ENCODE peak calls at places on chromosome 18, in five cellular contexts. U is CD8-positive, alpha-beta memory T cell; W is CD4-positive, alpha-beta T cell; B is GM23248; N is GM12878. K is an unnamed sample.
A peak's percentile ranks its signal among the peaks of the same experiment; 100 is the strongest.

GRCh38 chr18:10381951-10382350 is 72.5 kb upstream of the APCDD1 start:
- DNase-seq in U (no peak), W (no peak), B (peak; percentile 62), N (no peak), K (no peak)

GRCh38 chr18:59056706-59057492 is 82.8 kb upstream of the SEC11C start:
- DNase-seq in U (peak; percentile 7), W (peak; percentile 36), B (peak; percentile 77), N (no peak), K (peak; percentile 37)

GRCh38 chr18:22286576-22286975 is 117.2 kb downstream of the GATA6 start:
- DNase-seq in U (no peak), W (no peak), B (peak; percentile 60), N (no peak), K (peak; percentile 62)

GRCh38 chr18:80178935-80179818 is 68.1 kb downstream of the PARD6G start:
- DNase-seq in U (no peak), W (no peak), B (no peak), N (no peak), K (no peak)

GRCh38 chr18:48847807-48848486 is 102.8 kb downstream of the SMAD7 start:
- DNase-seq in U (no peak), W (no peak), B (no peak), N (no peak), K (no peak)

GRCh38 chr18:12409466-12409865 is 1.7 kb downstream of the PRELID3A start:
- DNase-seq in U (no peak), W (no peak), B (peak; percentile 15), N (no peak), K (no peak)

GRCh38 chr18:78406743-78407455 is 572.7 kb upstream of the SALL3 start:
- DNase-seq in U (no peak), W (no peak), B (no peak), N (no peak), K (no peak)

GRCh38 chr18:13364721-13365205 is 146.2 kb downstream of the LDLRAD4 start:
- DNase-seq in U (no peak), W (no peak), B (no peak), N (no peak), K (no peak)

GRCh38 chr18:61336766-61337165 is 3.5 kb downstream of the CDH20 start:
- DNase-seq in U (no peak), W (no peak), B (no peak), N (no peak), K (no peak)

DNA sequence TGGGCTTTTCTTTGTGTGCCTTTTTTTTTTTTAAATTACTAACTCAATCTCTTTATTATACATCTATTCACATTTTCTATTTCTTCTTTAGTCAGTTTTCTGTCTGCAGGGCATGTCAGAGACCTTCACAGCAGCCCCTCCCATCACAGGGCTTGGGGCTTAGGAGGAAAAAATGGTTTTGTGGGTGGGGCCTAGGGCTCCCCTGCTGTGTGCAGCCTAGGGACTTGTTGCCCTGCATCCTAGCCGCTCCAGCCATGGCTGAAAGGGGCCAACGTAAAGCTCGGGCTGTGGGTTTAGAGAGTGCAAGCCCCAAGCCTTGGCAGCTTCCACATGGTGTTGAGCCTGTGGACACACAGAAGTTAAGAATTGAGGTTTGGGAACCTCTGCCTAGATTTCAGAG is 13.8 kb downstream of the ZSCAN30 start:
- DNase-seq in U (no peak), W (no peak), B (no peak), N (no peak), K (no peak)
- H3K9me3 ChIP-seq in U (no peaks in the 10 kb centered on the region), W (no peaks in the 10 kb centered on the region), B (no peaks in the 10 kb centered on the region), N (peaks cover 2% of the 10 kb centered on the region), K (no peaks in the 10 kb centered on the region)

GRCh38 chr18:26547302-26548143 is 830 bp downstream of the KCTD1 start:
- DNase-seq in U (peak; percentile 34), W (peak; percentile 24), B (peak; percentile 80), N (no peak), K (peak; percentile 67)

GRCh38 chr18:26545737-26546136 is 2.6 kb downstream of the KCTD1 start:
- DNase-seq in U (no peak), W (no peak), B (no peak), N (no peak), K (no peak)

GRCh38 chr18:26546875-26547301 is 1.5 kb downstream of the KCTD1 start:
- DNase-seq in U (no peak), W (no peak), B (no peak), N (no peak), K (peak; percentile 15)

GRCh38 chr18:26545335-26545734 is 3.0 kb downstream of the KCTD1 start:
- DNase-seq in U (no peak), W (no peak), B (no peak), N (no peak), K (peak; percentile 32)

DNA sequence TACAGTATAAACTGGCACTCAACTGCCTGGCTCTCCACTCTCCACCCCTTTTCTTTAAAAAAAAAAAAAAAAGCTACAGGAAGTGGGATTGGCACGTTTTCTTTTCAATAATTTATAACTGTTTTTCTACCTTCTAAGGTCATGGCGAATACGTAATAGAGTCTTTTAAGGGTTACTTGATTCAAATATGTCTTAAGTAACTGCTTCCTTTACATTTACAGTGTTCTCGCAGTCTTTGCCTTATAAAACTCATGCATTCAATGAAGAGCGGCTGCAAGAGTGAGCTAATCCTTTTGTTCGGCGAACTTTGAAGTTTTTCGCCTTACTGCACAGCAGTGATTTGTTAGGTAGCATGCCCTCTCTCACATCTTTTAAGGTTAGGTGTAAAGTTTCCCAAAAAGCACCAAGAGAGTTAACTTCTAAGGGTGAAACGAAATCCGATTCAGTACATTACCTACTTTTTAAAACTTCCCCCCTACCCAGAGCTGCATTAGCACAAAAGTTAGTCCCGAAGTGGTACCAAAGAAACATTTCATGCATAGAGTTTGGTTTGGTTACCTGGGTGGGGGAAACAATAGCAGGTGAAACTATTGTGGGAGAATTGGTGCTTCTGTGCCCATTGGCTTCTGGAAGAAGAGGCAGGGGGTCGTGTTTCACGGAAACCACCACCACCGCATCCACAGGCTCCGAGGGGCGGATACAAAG is 2.0 kb downstream of the KCTD1 start:
- DNase-seq in U (no peak), W (no peak), B (no peak), N (no peak), K (no peak)
- H3K27ac ChIP-seq in U (no peak overlapping the region), W (no peak overlapping the region), B (no peak overlapping the region), N (no peak overlapping the region), K (peak overlapping the region; percentile 67)

DNA sequence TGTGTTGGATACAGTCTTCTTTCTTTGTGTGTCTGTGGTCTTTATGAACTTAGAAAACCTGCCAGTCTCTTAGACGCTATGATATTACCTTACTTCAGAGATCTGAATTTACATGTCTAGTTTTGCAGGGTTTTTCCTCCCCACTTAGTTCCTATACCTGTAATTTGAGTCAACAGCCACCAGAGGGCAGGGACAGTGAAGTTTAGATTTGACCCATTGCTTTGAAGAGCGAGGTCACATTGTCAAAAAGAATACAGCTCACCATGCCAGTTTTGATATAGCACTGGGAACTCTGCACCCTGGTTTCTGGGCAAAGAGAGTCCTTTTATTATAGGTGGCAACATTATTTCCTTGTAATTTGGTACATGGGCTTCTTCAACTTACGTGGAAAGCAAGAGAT is 102.3 kb downstream of the MAPK4 start:
- DNase-seq in U (no peak), W (no peak), B (peak; percentile 3), N (no peak), K (peak; percentile 23)
- H3K9me3 ChIP-seq in U (no peaks in the 10 kb centered on the region), W (no peaks in the 10 kb centered on the region), B (no peaks in the 10 kb centered on the region), N (peaks cover 3% of the 10 kb centered on the region), K (no peaks in the 10 kb centered on the region)

GRCh38 chr18:9108911-9109310 is 6.4 kb downstream of the NDUFV2 start:
- DNase-seq in U (no peak), W (no peak), B (no peak), N (no peak), K (no peak)
- H3K27ac ChIP-seq in U (no peak overlapping the region), W (no peak overlapping the region), B (peak overlapping the region; percentile 88), N (peak overlapping the region; percentile 50), K (no peak overlapping the region)

GRCh38 chr18:14958701-14959100 is 210.7 kb downstream of the ANKRD30B start:
- DNase-seq in U (no peak), W (no peak), B (no peak), N (no peak), K (no peak)

GRCh38 chr18:14963246-14963645 is 215.3 kb downstream of the ANKRD30B start:
- DNase-seq in U (no peak), W (no peak), B (no peak), N (no peak), K (no peak)

GRCh38 chr18:14961991-14962390 is 214.0 kb downstream of the ANKRD30B start:
- DNase-seq in U (no peak), W (no peak), B (no peak), N (no peak), K (no peak)

GRCh38 chr18:14962626-14963025 is 214.7 kb downstream of the ANKRD30B start:
- DNase-seq in U (no peak), W (no peak), B (no peak), N (no peak), K (no peak)

DNA sequence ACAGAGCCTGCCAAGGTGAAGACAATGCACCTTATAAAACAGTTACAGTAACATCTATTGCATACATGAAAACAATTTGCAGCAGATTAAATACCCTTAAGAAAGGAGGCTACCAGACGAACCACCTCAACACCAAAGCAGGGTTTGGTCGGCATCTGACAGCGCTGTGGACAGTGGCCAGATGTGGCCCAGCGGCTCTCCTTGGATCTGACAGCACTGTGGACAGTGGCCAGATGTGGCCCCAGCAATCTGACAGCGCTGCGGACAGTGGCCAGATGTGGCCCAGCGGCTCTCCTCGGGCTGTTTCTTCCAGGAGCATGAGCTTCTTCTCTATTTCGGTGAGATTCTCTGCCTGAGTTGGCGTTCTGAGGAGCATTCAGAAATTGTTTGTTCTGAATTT is 211.6 kb downstream of the ANKRD30B start:
- DNase-seq in U (no peak), W (no peak), B (no peak), N (no peak), K (no peak)
- H3K9me3 ChIP-seq in U (no peaks in the 10 kb centered on the region), W (peaks cover 5% of the 10 kb centered on the region), B (no peaks in the 10 kb centered on the region), N (no peaks in the 10 kb centered on the region), K (no peaks in the 10 kb centered on the region)

DNA sequence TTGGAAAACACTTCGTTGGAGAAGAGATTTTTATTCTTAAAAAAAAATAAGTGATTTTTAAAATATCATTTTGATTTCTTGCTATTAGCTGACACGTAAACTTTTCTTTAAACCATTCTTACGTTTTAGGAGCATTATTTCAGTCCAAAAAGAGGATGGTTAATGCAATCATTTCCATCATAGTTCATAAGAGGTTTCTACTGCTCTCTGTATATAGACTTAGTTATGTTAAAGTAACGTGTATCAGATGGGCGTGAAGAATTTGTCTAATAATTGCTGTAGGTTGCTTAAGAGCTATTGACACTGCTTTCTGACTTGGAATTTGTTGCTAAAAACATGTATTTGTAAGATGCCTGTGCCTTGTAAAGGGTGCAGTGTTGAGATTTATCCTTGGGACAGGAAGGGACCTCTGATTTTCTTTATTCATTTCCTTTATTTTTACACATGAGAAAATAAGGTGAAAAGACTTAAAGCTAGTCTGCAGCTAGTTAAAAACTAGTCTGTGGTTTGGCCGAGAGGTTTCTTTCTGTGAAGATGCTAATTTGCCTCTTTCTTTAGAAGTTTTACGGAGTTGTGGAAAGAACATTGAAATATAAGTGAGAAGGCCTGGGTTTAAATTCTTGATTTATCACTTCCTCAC is 2.9 kb downstream of the ANKRD12 start:
- DNase-seq in U (no peak), W (no peak), B (peak; percentile 29), N (no peak), K (no peak)
- H3K27ac ChIP-seq in U (peak overlapping the region; percentile 87), W (peak overlapping the region; percentile 88), B (peak overlapping the region; percentile 98), N (peak overlapping the region; percentile 73), K (no peak overlapping the region)

GRCh38 chr18:63223837-63224236 is 95.7 kb downstream of the BCL2 start:
- DNase-seq in U (no peak), W (no peak), B (no peak), N (no peak), K (no peak)
- H3K9me3 ChIP-seq in U (no peaks in the 10 kb centered on the region), W (no peaks in the 10 kb centered on the region), B (no peaks in the 10 kb centered on the region), N (peaks cover 4% of the 10 kb centered on the region), K (no peaks in the 10 kb centered on the region)